ENCODE peak calls at places on chromosomes 6 and 20, in five cellular contexts. S is AG04450; I is CD4-positive, CD25-positive, alpha-beta regulatory T cell; B is H1; T is psoas muscle. V is an unnamed sample.

GRCh38 chr20:32743237-32744112 is at the start of gene COMMD7:
- DNase-seq in S (no peak), I (peak), B (no peak), T (peak), V (peak)

GRCh38 chr20:13458860-13459451 is 179.8 kb downstream of the TASP1 start:
- DNase-seq in S (no peak), I (no peak), B (no peak), T (no peak), V (no peak)

GRCh38 chr6:18269253-18269652 is 4.9 kb upstream of the DEK start:
- DNase-seq in S (no peak), I (no peak), B (no peak), T (no peak), V (no peak)

GRCh38 chr6:43091592-43091991 is 15.5 kb downstream of the PTK7 start:
- DNase-seq in S (no peak), I (no peak), B (no peak), T (no peak), V (no peak)

GRCh38 chr20:10784337-10785183 is 110.8 kb upstream of the JAG1 start:
- DNase-seq in S (no peak), I (no peak), B (no peak), T (no peak), V (no peak)

GRCh38 chr6:160974304-160974771 is 17.2 kb upstream of the MAP3K4 start:
- DNase-seq in S (peak), I (no peak), B (no peak), T (peak), V (peak)

GRCh38 chr6:20744911-20745557 is 210.8 kb downstream of the CDKAL1 start:
- DNase-seq in S (no peak), I (no peak), B (no peak), T (no peak), V (no peak)

GRCh38 chr20:10201321-10201870 is 17.2 kb upstream of the SNAP25 start:
- DNase-seq in S (no peak), I (no peak), B (no peak), T (no peak), V (no peak)

GRCh38 chr6:116012966-116013365 is 47.7 kb downstream of the FRK start:
- DNase-seq in S (no peak), I (no peak), B (no peak), T (no peak), V (no peak)

GRCh38 chr6:49264496-49264895 is 198.6 kb downstream of the MMUT start:
- DNase-seq in S (no peak), I (no peak), B (no peak), T (no peak), V (no peak)

GRCh38 chr20:48284837-48285236 is 499.6 kb upstream of the SULF2 start:
- DNase-seq in S (peak), I (no peak), B (no peak), T (no peak), V (no peak)

GRCh38 chr20:57048027-57048869 is 218.2 kb downstream of the BMP7 start:
- DNase-seq in S (no peak), I (no peak), B (no peak), T (no peak), V (no peak)

DNA sequence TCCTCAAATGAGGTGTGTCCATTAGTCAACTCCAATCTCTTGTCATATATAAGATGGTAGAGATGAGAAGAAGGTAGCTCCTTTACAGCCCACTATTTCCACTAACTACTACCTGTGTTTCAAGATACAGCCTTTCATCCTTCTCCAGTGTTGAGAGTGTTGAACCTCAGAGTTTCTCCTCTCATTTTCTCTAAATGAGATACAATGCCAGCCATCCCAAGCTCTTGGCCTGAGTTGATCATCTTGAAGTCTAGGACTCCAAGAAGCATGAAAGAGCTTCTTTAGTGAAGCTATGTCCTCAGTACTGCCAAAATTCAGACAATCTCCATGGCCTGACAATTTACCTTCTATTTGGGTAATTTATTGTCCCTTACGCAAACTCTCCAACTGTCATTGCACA is 548 bp upstream of the HLA-DRA start:
- DNase-seq in S (no peak), I (no peak), B (no peak), T (no peak), V (no peak)
- H3K27ac ChIP-seq in S (no peak), I (peak), B (no peak), T (no peak), V (peak)

GRCh38 chr20:3927486-3928291 is 38.5 kb downstream of the PANK2 start:
- DNase-seq in S (no peak), I (no peak), B (no peak), T (peak), V (no peak)
- H3K27ac ChIP-seq in S (peak), I (peak), B (no peak), T (no peak), V (peak)

GRCh38 chr6:25927721-25928359 is 2.7 kb downstream of the SLC17A2 start:
- DNase-seq in S (no peak), I (no peak), B (no peak), T (no peak), V (no peak)
- H3K27ac ChIP-seq in S (no peak), I (no peak), B (no peak), T (no peak), V (no peak)

DNA sequence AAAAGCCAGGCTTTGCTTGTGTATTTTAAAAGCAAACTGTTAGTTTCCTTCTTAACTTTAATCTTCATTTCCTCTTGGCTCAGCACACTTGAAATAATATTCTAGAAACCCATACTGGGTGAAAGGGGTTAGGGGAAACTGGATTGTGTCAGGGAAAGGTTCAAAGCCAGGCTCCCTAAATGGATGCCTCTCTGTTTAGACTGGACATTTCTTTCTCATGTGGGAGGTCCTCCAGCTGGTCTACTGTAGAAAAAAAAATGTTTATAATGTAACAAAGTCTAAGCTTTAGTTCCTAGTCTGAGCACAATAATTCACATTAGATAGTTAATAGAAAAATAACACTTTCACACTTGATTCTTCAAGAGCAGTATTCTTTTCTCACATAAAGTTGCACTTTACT is 89.0 kb upstream of the AKIRIN2 start:
- DNase-seq in S (no peak), I (no peak), B (no peak), T (no peak), V (no peak)
- H3K27ac ChIP-seq in S (no peak), I (no peak), B (no peak), T (no peak), V (no peak)

GRCh38 chr6:54935739-54936138 is 89.2 kb downstream of the FAM83B start:
- DNase-seq in S (peak), I (no peak), B (no peak), T (no peak), V (no peak)
- H3K27ac ChIP-seq in S (no peak), I (no peak), B (no peak), T (no peak), V (no peak)

DNA sequence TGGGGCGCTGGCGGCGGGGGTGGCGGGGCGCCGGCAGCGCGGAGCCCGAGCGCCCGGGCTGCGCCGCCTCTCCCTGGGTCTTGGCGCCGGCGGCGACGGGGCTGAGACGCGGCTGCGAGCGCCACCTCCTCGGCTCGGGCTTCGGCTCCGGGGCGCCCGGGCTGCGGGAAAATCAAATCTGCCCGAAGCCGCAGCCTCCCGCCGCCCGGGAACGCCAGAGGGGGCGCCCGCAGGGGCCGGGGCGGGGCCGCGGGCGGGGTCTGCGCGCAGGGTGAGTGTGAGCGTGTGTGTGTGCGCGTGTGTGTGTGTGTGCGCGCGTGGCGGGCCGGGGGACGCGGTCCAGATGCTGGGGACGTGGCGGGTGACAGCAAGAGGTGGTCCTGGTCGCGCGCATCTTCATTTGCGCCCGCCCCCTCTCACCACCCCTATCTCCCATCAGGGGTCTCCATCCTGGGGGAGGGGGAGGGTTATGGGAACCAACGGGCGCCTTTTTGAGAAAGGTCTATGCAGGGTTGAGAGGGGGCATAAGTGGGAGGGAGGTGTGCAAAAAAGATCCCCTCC is 655 bp upstream of the CPNE5 start:
- DNase-seq in S (no peak), I (peak), B (no peak), T (peak), V (peak)
- H3K27ac ChIP-seq in S (no peak), I (no peak), B (no peak), T (no peak), V (peak)

GRCh38 chr6:155212616-155213380 is 51.0 kb upstream of the CLDN20 start:
- DNase-seq in S (no peak), I (no peak), B (no peak), T (no peak), V (no peak)
- H3K27ac ChIP-seq in S (no peak), I (no peak), B (peak), T (no peak), V (no peak)

GRCh38 chr6:44202972-44203750 is 13.6 kb upstream of the MYMX start:
- DNase-seq in S (no peak), I (no peak), B (no peak), T (no peak), V (no peak)

GRCh38 chr6:44201638-44202303 is 15.0 kb upstream of the MYMX start:
- DNase-seq in S (no peak), I (no peak), B (no peak), T (no peak), V (no peak)

GRCh38 chr6:44203955-44204354 is 12.8 kb upstream of the MYMX start:
- DNase-seq in S (no peak), I (no peak), B (no peak), T (no peak), V (no peak)

GRCh38 chr6:44201200-44201599 is 15.5 kb upstream of the MYMX start:
- DNase-seq in S (no peak), I (no peak), B (no peak), T (no peak), V (no peak)

DNA sequence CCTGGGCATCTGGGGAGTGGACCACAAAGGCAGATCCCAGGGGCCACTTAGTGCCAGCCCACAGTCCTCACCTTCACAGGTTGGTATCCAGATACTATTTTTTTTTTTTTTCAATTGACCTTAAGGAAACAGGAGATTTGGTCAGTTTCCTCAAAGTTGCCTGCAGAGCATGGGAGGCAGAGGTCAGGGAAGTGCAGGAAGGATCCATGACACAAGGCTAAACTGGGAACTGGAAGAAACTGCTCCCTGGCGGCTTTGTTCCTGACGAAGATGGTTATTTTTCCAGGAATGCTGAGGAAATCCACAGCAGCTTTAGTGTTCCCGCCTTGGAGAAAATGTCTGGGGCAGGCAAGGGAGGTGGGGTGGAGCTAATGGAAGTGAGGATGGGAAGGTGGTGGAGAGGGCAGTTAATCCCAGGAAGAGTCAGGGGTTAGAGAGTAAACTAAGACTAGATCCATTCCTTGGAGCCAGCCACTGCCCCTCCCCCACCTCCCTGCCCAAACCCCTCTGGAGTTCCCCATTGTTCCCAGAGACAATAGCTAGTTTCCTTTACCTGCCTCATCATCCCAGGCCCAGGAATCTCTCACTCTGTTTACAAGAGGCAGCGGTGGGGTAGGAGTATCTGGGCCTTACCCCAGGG is 14.3 kb upstream of the MYMX start:
- DNase-seq in S (no peak), I (no peak), B (no peak), T (no peak), V (no peak)
- H3K27ac ChIP-seq in S (no peak), I (no peak), B (peak), T (peak), V (peak)

GRCh38 chr6:37987559-37987958 is 168.0 kb downstream of the ZFAND3 start:
- DNase-seq in S (no peak), I (no peak), B (no peak), T (no peak), V (no peak)

GRCh38 chr6:37988131-37988530 is 168.6 kb downstream of the ZFAND3 start:
- DNase-seq in S (peak), I (no peak), B (no peak), T (no peak), V (no peak)

GRCh38 chr6:37987008-37987407 is 167.5 kb downstream of the ZFAND3 start:
- DNase-seq in S (no peak), I (no peak), B (no peak), T (no peak), V (no peak)

GRCh38 chr6:37990762-37991525 is 171.4 kb downstream of the ZFAND3 start:
- DNase-seq in S (peak), I (no peak), B (no peak), T (no peak), V (no peak)

DNA sequence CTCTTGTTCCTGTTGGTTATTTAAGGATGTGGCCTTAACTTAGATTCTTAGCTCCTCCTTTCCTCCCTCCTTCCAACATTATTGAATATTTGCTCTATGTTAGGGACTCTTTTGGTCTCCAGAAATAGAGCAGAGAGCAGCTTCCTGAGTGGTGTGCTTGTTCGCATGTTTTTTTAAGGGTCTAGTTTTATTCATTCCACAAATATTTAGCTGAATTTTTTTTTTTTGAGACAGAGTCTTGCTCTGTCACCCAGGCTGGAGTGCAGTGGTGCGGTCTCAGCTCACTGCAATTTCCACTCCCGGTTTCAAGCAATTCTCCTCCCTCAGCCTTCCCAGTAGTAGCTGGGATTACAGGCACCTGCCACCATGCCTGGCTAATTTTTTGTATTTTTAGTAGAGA is 169.2 kb downstream of the ZFAND3 start:
- DNase-seq in S (no peak), I (no peak), B (no peak), T (no peak), V (no peak)
- H3K27ac ChIP-seq in S (no peak), I (no peak), B (no peak), T (peak), V (peak)